ENCODE peak calls at places on chromosomes 12 and 14, in nine cellular contexts. Q is NCI-H2029, C is HT1080, U is activated T-cell treated with anti-CD3 and anti-CD28 coated beads for 48 hours, Z is NCI-H1092 treated with DMSO at 0.1 percent for 48 hours, S is T-helper 2 cell, K is cardiac muscle cell, Y is RWPE1, T is HEK293T. A is an unnamed sample.

GRCh38 chr12:56806303-56806702 is 43.2 kb downstream of the HSD17B6 start:
- DNase-seq in Q (no peak), C (no peak), U (no peak), Z (no peak), S (no peak), K (no peak), Y (no peak), T (no peak), A (no peak)

GRCh38 chr12:114636723-114637480 is 47.1 kb downstream of the TBX3 start:
- DNase-seq in Q (no peak), C (no peak), U (no peak), Z (no peak), S (no peak), K (peak; percentile 31), Y (peak; percentile 58), T (peak; percentile 45), A (no peak)

GRCh38 chr12:55682087-55682796 is 25.5 kb downstream of the ITGA7 start:
- DNase-seq in Q (no peak), C (no peak), U (no peak), Z (no peak), S (no peak), K (no peak), Y (no peak), T (no peak), A (no peak)

GRCh38 chr12:116402163-116402939 is 124.9 kb upstream of the MED13L start:
- DNase-seq in Q (no peak), C (no peak), U (no peak), Z (no peak), S (no peak), K (no peak), Y (no peak), T (no peak), A (no peak)

GRCh38 chr12:65756956-65757511 is 67.2 kb upstream of the HMGA2 start:
- DNase-seq in Q (no peak), C (peak; percentile 37), U (peak; percentile 16), Z (no peak), S (no peak), K (no peak), Y (no peak), T (no peak), A (no peak)

GRCh38 chr12:325886-326285 is 63.2 kb downstream of the KDM5A start:
- DNase-seq in Q (no peak), C (no peak), U (no peak), Z (no peak), S (no peak), K (no peak), Y (no peak), T (no peak), A (no peak)

GRCh38 chr12:69108024-69108423 is 131.3 kb upstream of the CPSF6 start:
- DNase-seq in Q (no peak), C (peak; percentile 13), U (no peak), Z (no peak), S (no peak), K (no peak), Y (no peak), T (no peak), A (peak; percentile 19)

GRCh38 chr14:35292051-35292769 is at the start of gene PSMA6:
- DNase-seq in Q (peak; percentile 100), C (peak; percentile 99), U (peak; percentile 100), Z (peak; percentile 99), S (peak; percentile 99), K (peak; percentile 100), Y (peak; percentile 96), T (peak; percentile 97), A (peak; percentile 96)

GRCh38 chr12:64222011-64222765 is at the start of gene KICS2:
- DNase-seq in Q (peak; percentile 92), C (peak; percentile 91), U (peak; percentile 89), Z (peak; percentile 82), S (peak; percentile 83), K (peak; percentile 94), Y (peak; percentile 90), T (peak; percentile 90), A (peak; percentile 81)

GRCh38 chr12:108793756-108794441 is 62.6 kb upstream of the CORO1C start:
- DNase-seq in Q (no peak), C (no peak), U (no peak), Z (no peak), S (no peak), K (peak; percentile 28), Y (no peak), T (no peak), A (no peak)

GRCh38 chr12:5043589-5044419 is at the start of gene KCNA5:
- DNase-seq in Q (no peak), C (no peak), U (no peak), Z (peak; percentile 62), S (no peak), K (peak; percentile 62), Y (no peak), T (no peak), A (no peak)

GRCh38 chr12:67728296-67728666 is 79.7 kb downstream of the DYRK2 start:
- DNase-seq in Q (no peak), C (no peak), U (no peak), Z (no peak), S (no peak), K (no peak), Y (no peak), T (no peak), A (no peak)

GRCh38 chr14:47277703-47278102 is 397.7 kb downstream of the MDGA2 start:
- DNase-seq in Q (no peak), C (no peak), U (no peak), Z (no peak), S (no peak), K (no peak), Y (no peak), T (no peak), A (no peak)

GRCh38 chr12:7344831-7345230 is 41.0 kb downstream of the ACSM4 start:
- DNase-seq in Q (no peak), C (no peak), U (no peak), Z (no peak), S (no peak), K (no peak), Y (no peak), T (no peak), A (no peak)